ENCODE peak calls at places on chromosome 19, in five cellular contexts. F is MCF 10A, I is Right ventricle myocardium inferior, G is ELR, Y is AG08396. A is an unnamed sample.

GRCh38 chr19:38850976-38851621 is 1.3 kb upstream of the HNRNPL start:
- DNase-seq in G (peak; percentile 33), Y (no peak), I (no peak), F (no peak), A (no peak)

GRCh38 chr19:6532244-6532999 is 1.6 kb downstream of the TNFSF9 start:
- DNase-seq in F (no peak), G (no peak), I (no peak), Y (no peak), A (no peak)

GRCh38 chr19:13881692-13882418 is 4.9 kb downstream of the NANOS3 start:
- DNase-seq in Y (peak; percentile 43), I (no peak), F (no peak), G (peak; percentile 48), A (no peak)

GRCh38 chr19:40282920-40283319 is 2.2 kb downstream of the AKT2 start:
- DNase-seq in F (no peak), I (no peak), G (no peak), Y (peak; percentile 41), A (no peak)

GRCh38 chr19:6723738-6724137 is 3.3 kb upstream of the C3 start:
- DNase-seq in I (peak; percentile 41), F (peak; percentile 15), G (no peak), Y (no peak), A (no peak)

GRCh38 chr19:21604351-21604926 is 99.0 kb downstream of the ZNF429 start:
- DNase-seq in G (peak; percentile 40), F (peak; percentile 11), I (no peak), Y (peak; percentile 54), A (no peak)

GRCh38 chr19:31938675-31939074 is 406.7 kb upstream of the ZNF507 start:
- DNase-seq in G (no peak), I (no peak), F (no peak), Y (no peak), A (no peak)

GRCh38 chr19:51628153-51628939 is 1.9 kb downstream of the SIGLEC5 start:
- DNase-seq in F (no peak), G (no peak), I (no peak), Y (no peak), A (no peak)

GRCh38 chr19:37160153-37160552 is 12.3 kb downstream of the ZNF585A start:
- DNase-seq in Y (no peak), G (no peak), F (no peak), I (no peak), A (no peak)

GRCh38 chr19:4748589-4748988 is 24.9 kb upstream of the DPP9 start:
- DNase-seq in I (no peak), F (peak; percentile 22), G (no peak), Y (no peak), A (no peak)

GRCh38 chr19:41866284-41866683 is 6.2 kb downstream of the RPS19 start:
- DNase-seq in F (no peak), I (peak; percentile 4), G (no peak), Y (no peak), A (no peak)